ENCODE peak calls at places on chromosomes 16 and 17, in four cellular contexts. U, Y, J and E are unnamed samples.

GRCh38 chr16:12901204-12901596 is 198 bp upstream of the SHISA9 start:
- DNase-seq in J (no peak), U (no peak), Y (no peak), E (no peak)

GRCh38 chr16:51755039-51755501 is 604.0 kb upstream of the SALL1 start:
- DNase-seq in Y (no peak), U (no peak), J (no peak), E (no peak)

GRCh38 chr17:17921192-17922082 is 50.8 kb downstream of the TOM1L2 start:
- DNase-seq in J (no peak), Y (peak; percentile 93), U (peak; percentile 93), E (no peak)

GRCh38 chr16:58119509-58119845 is 9.7 kb downstream of the CFAP20 start:
- DNase-seq in J (no peak), U (no peak), Y (no peak), E (no peak)

GRCh38 chr17:81432873-81433451 is 37.7 kb downstream of the BAHCC1 start:
- DNase-seq in J (no peak), Y (no peak), U (no peak), E (no peak)

GRCh38 chr17:40777459-40777858 is 4.9 kb downstream of the KRT27 start:
- DNase-seq in J (no peak), U (no peak), Y (no peak), E (no peak)

GRCh38 chr16:89150090-89150835 is 21.3 kb upstream of the CDH15 start:
- DNase-seq in U (no peak), Y (no peak), J (no peak), E (no peak)

GRCh38 chr16:54720259-54720658 is 210.4 kb upstream of the IRX5 start:
- DNase-seq in J (no peak), Y (no peak), U (no peak), E (no peak)

GRCh38 chr16:29742683-29743275 is 3.0 kb downstream of the C16orf54 start:
- DNase-seq in U (no peak), J (no peak), Y (no peak), E (no peak)

GRCh38 chr16:88070989-88071625 is 119.9 kb downstream of the BANP start:
- DNase-seq in U (no peak), Y (no peak), J (no peak), E (no peak)

GRCh38 chr17:40451420-40451819 is 8.2 kb downstream of the IGFBP4 start:
- DNase-seq in U (peak; percentile 95), J (no peak), Y (peak; percentile 97), E (no peak)

GRCh38 chr17:60077672-60078519 is 825 bp downstream of the HEATR6 start:
- DNase-seq in J (no peak), Y (peak; percentile 72), U (peak; percentile 54), E (peak; percentile 39)

GRCh38 chr17:51764387-51764971 is 394.0 kb downstream of the CA10 start:
- DNase-seq in U (peak; percentile 75), J (no peak), Y (peak; percentile 69), E (peak; percentile 68)

GRCh38 chr16:85199069-85199725 is 86.9 kb upstream of the CIBAR2 start:
- DNase-seq in Y (no peak), J (no peak), U (no peak), E (no peak)

GRCh38 chr17:50863221-50863843 is 2.8 kb downstream of the TOB1 start:
- DNase-seq in U (peak; percentile 54), Y (peak; percentile 61), J (no peak), E (no peak)

GRCh38 chr16:66250686-66251405 is 115.6 kb upstream of the CDH5 start:
- DNase-seq in Y (peak; percentile 84), U (peak; percentile 92), J (no peak), E (no peak)

GRCh38 chr17:62653831-62654829 is 26.7 kb downstream of the MRC2 start:
- DNase-seq in U (peak; percentile 58), J (no peak), Y (peak; percentile 89), E (no peak)

GRCh38 chr17:81422776-81423697 is 27.8 kb downstream of the BAHCC1 start:
- DNase-seq in Y (peak; percentile 95), J (no peak), U (peak; percentile 95), E (no peak)

GRCh38 chr16:4660454-4661007 is 32.8 kb upstream of the NUDT16L1 start:
- DNase-seq in U (peak; percentile 68), Y (peak; percentile 64), J (peak; percentile 79), E (peak; percentile 64)

GRCh38 chr16:85446846-85447656 is 166.1 kb upstream of the GSE1 start:
- DNase-seq in J (no peak), Y (no peak), U (no peak), E (peak; percentile 72)

GRCh38 chr16:74446866-74447265 is 25.6 kb upstream of the CLEC18B start:
- DNase-seq in Y (no peak), J (no peak), U (no peak), E (no peak)

GRCh38 chr16:10961231-10961630 is 16.9 kb downstream of the CLEC16A start:
- DNase-seq in Y (peak; percentile 92), U (peak; percentile 71), J (no peak), E (no peak)

GRCh38 chr17:76384987-76385891 is 830 bp downstream of the SPHK1 start:
- DNase-seq in J (no peak), U (peak; percentile 61), Y (peak; percentile 90), E (peak; percentile 64)

GRCh38 chr17:76383645-76384221 is 676 bp upstream of the SPHK1 start:
- DNase-seq in Y (peak; percentile 53), U (peak; percentile 63), J (peak; percentile 63), E (peak; percentile 77)

GRCh38 chr17:76382803-76383644 is 1.4 kb upstream of the SPHK1 start:
- DNase-seq in Y (peak; percentile 68), U (peak; percentile 66), J (peak; percentile 72), E (peak; percentile 92)

GRCh38 chr17:76385892-76386786 is 1.7 kb downstream of the SPHK1 start:
- DNase-seq in J (peak; percentile 89), U (peak; percentile 85), Y (peak; percentile 88), E (peak; percentile 97)

GRCh38 chr17:76384222-76384986 is at the start of gene SPHK1:
- DNase-seq in Y (peak; percentile 81), U (peak; percentile 83), J (peak; percentile 75), E (peak; percentile 97)
- TF ChIP-seq CTCF in Y (no peak), U (no peak), J (no peak), E (no peak)

DNA sequence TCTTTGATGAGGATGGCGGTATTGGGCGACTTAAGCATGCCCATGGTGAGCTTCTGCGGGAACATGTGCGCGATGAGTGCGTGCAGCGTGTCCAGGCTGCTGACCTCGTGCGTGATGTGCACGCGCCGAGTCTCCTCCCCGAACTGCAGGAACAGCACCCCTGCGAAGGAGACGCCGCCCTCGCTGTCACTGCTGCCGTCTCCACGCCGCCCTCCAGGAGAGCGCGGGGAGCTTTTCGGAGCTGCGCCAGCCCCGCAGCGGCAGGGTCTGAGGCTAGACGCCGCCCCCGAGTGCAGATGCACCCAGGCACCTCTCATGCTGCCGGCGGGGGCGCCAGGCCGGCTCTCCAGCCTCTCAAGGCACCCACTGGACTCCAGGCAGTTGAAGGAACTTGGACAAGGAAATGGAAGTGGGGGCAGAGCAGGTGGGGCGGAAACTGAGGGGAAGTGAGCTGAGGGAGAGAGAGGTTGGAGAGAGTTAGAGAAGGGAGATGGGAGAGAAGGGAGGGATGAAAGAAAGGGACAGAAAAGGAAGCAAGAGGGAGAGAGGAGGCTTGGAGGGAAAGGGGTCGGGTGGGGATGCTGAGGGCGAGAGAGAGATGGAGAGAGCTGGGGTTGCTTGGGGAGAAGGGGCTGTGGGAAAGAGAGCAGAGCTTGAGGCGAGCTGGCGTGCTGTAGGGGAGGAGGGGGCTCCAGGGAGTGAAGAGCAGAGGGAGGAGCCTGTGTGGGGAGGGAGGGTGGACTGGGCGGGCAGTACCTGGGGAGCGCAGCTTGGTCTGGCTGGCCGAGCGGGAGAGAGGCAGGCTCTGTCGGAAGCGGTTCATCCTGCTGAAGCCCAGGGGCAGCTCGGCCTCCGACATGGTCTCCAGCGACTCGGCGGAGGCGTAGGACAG is 42.1 kb downstream of the SRCIN1 start:
- DNase-seq in U (no peak), J (no peak), Y (no peak), E (no peak)
- TF ChIP-seq CTCF in U (no peak), J (no peak), Y (no peak), E (no peak)

DNA sequence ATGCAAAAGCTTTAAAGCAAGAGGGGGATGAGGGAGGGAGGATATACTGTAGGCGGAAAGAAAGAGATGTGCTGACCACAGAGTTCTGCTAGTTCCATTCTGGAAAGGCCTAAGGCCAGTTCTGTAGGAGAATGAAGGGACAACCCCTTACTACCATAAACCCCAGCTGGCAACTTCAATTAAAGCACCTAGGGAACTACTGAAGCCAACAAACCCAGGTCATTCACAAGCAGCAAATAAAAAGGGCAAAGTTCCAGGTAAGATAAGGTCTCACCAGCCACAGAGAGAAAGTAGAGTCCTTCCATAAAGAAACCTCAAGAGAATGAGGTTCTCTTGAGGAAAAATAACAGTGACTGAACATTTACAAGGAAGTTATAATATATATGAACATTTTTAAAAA is 12.8 kb downstream of the TERF2 start:
- DNase-seq in U (no peak), J (no peak), Y (no peak), E (no peak)
- TF ChIP-seq CTCF in U (no peak), J (no peak), Y (no peak), E (no peak)

GRCh38 chr16:720507-720989 is 398 bp upstream of the ANTKMT start:
- DNase-seq in Y (peak; percentile 69), J (no peak), U (peak; percentile 67), E (peak; percentile 82)
- TF ChIP-seq CTCF in Y (peak; percentile 9), J (no peak), U (peak; percentile 18), E (peak; percentile 17)

DNA sequence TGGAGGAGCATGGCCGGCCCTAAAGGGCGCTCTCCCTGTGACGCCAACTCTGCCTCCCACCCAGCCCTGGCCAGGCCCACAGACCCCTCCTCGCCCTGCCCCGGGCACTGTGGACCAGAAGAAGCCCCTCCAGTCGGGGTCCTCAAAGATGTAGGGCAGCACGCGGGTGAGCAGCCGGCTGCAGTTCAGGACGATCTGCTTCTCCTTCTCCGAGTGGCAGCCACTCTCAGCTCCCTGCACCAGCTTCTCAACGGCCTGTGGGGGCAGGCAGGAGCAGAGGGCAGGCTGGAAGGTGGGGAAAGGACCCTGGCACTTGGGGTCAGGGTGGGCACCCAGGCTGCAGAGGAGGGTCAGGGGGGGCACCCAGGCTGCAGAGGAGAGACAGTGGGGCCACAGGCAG is 8.9 kb downstream of the HID1 start:
- DNase-seq in U (no peak), Y (no peak), J (no peak), E (no peak)
- TF ChIP-seq CTCF in U (peak; percentile 22), Y (no peak), J (no peak), E (no peak)

GRCh38 chr16:69083306-69083941 is 22.0 kb upstream of the HAS3 start:
- DNase-seq in Y (no peak), U (no peak), J (no peak), E (no peak)
- TF ChIP-seq CTCF in Y (no peak), U (peak; percentile 4), J (no peak), E (no peak)

DNA sequence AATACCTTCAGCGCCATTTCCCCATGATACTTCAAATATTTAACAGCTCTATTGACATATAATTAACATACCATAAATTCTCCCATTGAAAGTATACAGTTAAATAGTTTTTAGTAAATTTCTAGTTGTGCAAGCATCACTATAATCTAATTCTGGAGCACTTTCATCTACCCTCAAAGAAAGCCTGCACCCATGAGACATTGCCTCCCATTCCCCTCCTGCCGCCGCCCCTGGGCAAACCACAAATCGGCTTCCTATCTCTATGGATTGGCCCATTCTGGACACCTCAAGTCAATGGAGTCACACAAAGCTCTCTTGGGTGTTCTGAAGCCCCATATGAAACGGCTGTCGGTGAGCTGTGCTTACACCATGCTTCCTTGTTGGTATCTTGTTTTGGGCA is 77.3 kb upstream of the CBX4 start:
- DNase-seq in Y (no peak), U (no peak), J (no peak), E (no peak)
- TF ChIP-seq CTCF in Y (no peak), U (no peak), J (no peak), E (no peak)

GRCh38 chr17:19744922-19745757 is 3.0 kb downstream of the ALDH3A1 start:
- DNase-seq in J (peak; percentile 90), U (peak; percentile 75), Y (peak; percentile 68), E (peak; percentile 91)
- TF ChIP-seq CTCF in J (peak; percentile 77), U (peak; percentile 82), Y (peak; percentile 77), E (peak; percentile 88)